ENCODE peak calls at places on chromosome 20, in seven cellular contexts. C is ovary, J is suprapubic skin, N is HTR-8/SVneo, M is NCI-H1092, Q is NCI-H460, Y is activated T-cell treated with anti-CD3 and anti-CD28 coated beads for 1 hour. R is an unnamed sample.

GRCh38 chr20:49230575-49231211 is 11.5 kb downstream of the DDX27 start:
- DNase-seq in C (no peak), J (no peak), N (peak; percentile 54), M (no peak), Q (no peak), Y (no peak), R (no peak)

GRCh38 chr20:62577447-62577846 is 64.9 kb upstream of the SLCO4A1 start:
- DNase-seq in C (no peak), J (no peak), N (no peak), M (no peak), Q (no peak), Y (no peak), R (no peak)

GRCh38 chr20:7294816-7295360 is 527.4 kb downstream of the BMP2 start:
- DNase-seq in C (no peak), J (no peak), N (no peak), M (no peak), Q (no peak), Y (no peak), R (no peak)

GRCh38 chr20:32034581-32035397 is 17.3 kb upstream of the HCK start:
- DNase-seq in C (no peak), J (no peak), N (peak; percentile 41), M (no peak), Q (no peak), Y (no peak), R (no peak)

GRCh38 chr20:32563311-32564272 is 21.5 kb downstream of the NOL4L start:
- DNase-seq in C (no peak), J (no peak), N (no peak), M (no peak), Q (no peak), Y (no peak), R (no peak)

GRCh38 chr20:33676121-33676520 is 1.9 kb upstream of the NECAB3 start:
- DNase-seq in C (peak; percentile 60), J (no peak), N (no peak), M (no peak), Q (no peak), Y (no peak), R (no peak)

GRCh38 chr20:50056951-50057403 is 56.0 kb downstream of the UBE2V1 start:
- DNase-seq in C (no peak), J (no peak), N (no peak), M (no peak), Q (no peak), Y (no peak), R (no peak)

GRCh38 chr20:49712918-49713778 is 530 bp downstream of the B4GALT5 start:
- DNase-seq in C (peak; percentile 57), J (peak; percentile 77), N (peak; percentile 59), M (no peak), Q (no peak), Y (peak; percentile 17), R (no peak)

GRCh38 chr20:39210331-39211074 is 248.4 kb downstream of the DHX35 start:
- DNase-seq in C (no peak), J (no peak), N (no peak), M (no peak), Q (no peak), Y (no peak), R (no peak)

GRCh38 chr20:64212750-64213149 is 42.8 kb upstream of the PCMTD2 start:
- DNase-seq in C (peak; percentile 83), J (no peak), N (no peak), M (no peak), Q (no peak), Y (no peak), R (no peak)

GRCh38 chr20:44618318-44618731 is 33.2 kb downstream of the ADA start:
- DNase-seq in C (no peak), J (peak; percentile 58), N (no peak), M (peak; percentile 10), Q (no peak), Y (peak; percentile 35), R (no peak)

GRCh38 chr20:41392871-41393704 is 26.5 kb upstream of the EMILIN3 start:
- DNase-seq in C (peak; percentile 93), J (no peak), N (no peak), M (no peak), Q (no peak), Y (no peak), R (peak; percentile 53)

GRCh38 chr20:20950620-20951019 is 155.5 kb downstream of the LINC00237 start:
- DNase-seq in C (no peak), J (no peak), N (no peak), M (no peak), Q (no peak), Y (no peak), R (no peak)

GRCh38 chr20:35663813-35664543 is 722 bp downstream of the CPNE1 start:
- DNase-seq in C (peak; percentile 34), J (peak; percentile 69), N (peak; percentile 39), M (no peak), Q (peak; percentile 6), Y (peak; percentile 43), R (peak; percentile 40)

GRCh38 chr20:22495172-22495571 is 89.2 kb downstream of the FOXA2 start:
- DNase-seq in C (no peak), J (no peak), N (no peak), M (no peak), Q (no peak), Y (no peak), R (no peak)

GRCh38 chr20:9161308-9161707 is 92.4 kb downstream of the PLCB4 start:
- DNase-seq in C (no peak), J (no peak), N (no peak), M (no peak), Q (no peak), Y (no peak), R (no peak)